ENCODE peak calls at places on chromosomes 1 and 21, in five cellular contexts. W is Peyer's patch, J is H1, D is right lobe of liver, K is uterus. T is an unnamed sample.
A peak's percentile ranks its signal among the peaks of the same experiment; 100 is the strongest.

GRCh38 chr1:25360596-25361581 is 22.8 kb downstream of the TMEM50A start:
- DNase-seq in D (no peak), K (no peak), J (no peak), W (no peak), T (peak; percentile 32)

GRCh38 chr21:44914176-44914874 is 6.4 kb downstream of the ITGB2 start:
- DNase-seq in D (peak; percentile 72), J (no peak), W (peak; percentile 76), K (no peak), T (no peak)

GRCh38 chr1:109482242-109482641 is 1.5 kb upstream of the ATXN7L2 start:
- DNase-seq in D (no peak), J (no peak), K (no peak), W (no peak), T (no peak)

GRCh38 chr1:225919906-225920305 is 4.1 kb downstream of the PYCR2 start:
- DNase-seq in D (peak; percentile 59), J (no peak), K (no peak), W (peak; percentile 35), T (peak; percentile 45)

GRCh38 chr21:35563885-35564451 is 496.4 kb downstream of the SETD4 start:
- DNase-seq in K (peak; percentile 21), J (no peak), W (no peak), D (peak; percentile 27), T (no peak)

GRCh38 chr1:97097404-97097925 is 375.9 kb downstream of the PTBP2 start:
- DNase-seq in W (no peak), K (no peak), J (no peak), D (no peak), T (no peak)

GRCh38 chr1:31064115-31064514 is 1.4 kb downstream of the PUM1 start:
- DNase-seq in J (no peak), K (no peak), W (no peak), D (no peak), T (no peak)

GRCh38 chr1:31154632-31155215 is 85.0 kb downstream of the NKAIN1 start:
- DNase-seq in K (peak; percentile 76), W (peak; percentile 59), J (peak; percentile 46), D (peak; percentile 84), T (peak; percentile 75)

GRCh38 chr21:42931560-42932235 is 6.3 kb upstream of the ERVH48-1 start:
- DNase-seq in J (no peak), K (no peak), W (no peak), D (no peak), T (no peak)

GRCh38 chr1:90349510-90349909 is 354.6 kb downstream of the ZNF326 start:
- DNase-seq in D (no peak), J (no peak), K (no peak), W (no peak), T (no peak)

GRCh38 chr1:214977133-214977532 is 105.4 kb upstream of the KCNK2 start:
- DNase-seq in W (no peak), D (no peak), J (no peak), K (no peak), T (no peak)

GRCh38 chr1:106675558-106675957 is 380.9 kb upstream of the PRMT6 start:
- DNase-seq in D (no peak), K (no peak), W (no peak), J (no peak), T (no peak)

GRCh38 chr1:11761988-11762406 is at the start of gene C1orf167:
- DNase-seq in K (no peak), D (no peak), W (no peak), J (no peak), T (no peak)

GRCh38 chr21:42505090-42505726 is 8.4 kb upstream of the SLC37A1 start:
- DNase-seq in J (no peak), K (no peak), D (no peak), W (peak; percentile 21), T (no peak)

GRCh38 chr1:247337961-247338360 is 6.3 kb upstream of the ZNF496 start:
- DNase-seq in J (no peak), D (no peak), K (peak; percentile 43), W (no peak), T (no peak)

GRCh38 chr1:59473813-59474212 is 176.9 kb downstream of the FGGY start:
- DNase-seq in K (no peak), W (no peak), D (no peak), J (no peak), T (no peak)

GRCh38 chr1:6554031-6554906 is at the start of gene NOL9:
- DNase-seq in K (peak; percentile 96), W (peak; percentile 87), J (peak; percentile 73), D (peak; percentile 94), T (peak; percentile 84)
- TF ChIP-seq POLR2A in K (peak; percentile 17), W (no peak), J (peak; percentile 87), D (peak; percentile 63), T (peak; percentile 56)

DNA sequence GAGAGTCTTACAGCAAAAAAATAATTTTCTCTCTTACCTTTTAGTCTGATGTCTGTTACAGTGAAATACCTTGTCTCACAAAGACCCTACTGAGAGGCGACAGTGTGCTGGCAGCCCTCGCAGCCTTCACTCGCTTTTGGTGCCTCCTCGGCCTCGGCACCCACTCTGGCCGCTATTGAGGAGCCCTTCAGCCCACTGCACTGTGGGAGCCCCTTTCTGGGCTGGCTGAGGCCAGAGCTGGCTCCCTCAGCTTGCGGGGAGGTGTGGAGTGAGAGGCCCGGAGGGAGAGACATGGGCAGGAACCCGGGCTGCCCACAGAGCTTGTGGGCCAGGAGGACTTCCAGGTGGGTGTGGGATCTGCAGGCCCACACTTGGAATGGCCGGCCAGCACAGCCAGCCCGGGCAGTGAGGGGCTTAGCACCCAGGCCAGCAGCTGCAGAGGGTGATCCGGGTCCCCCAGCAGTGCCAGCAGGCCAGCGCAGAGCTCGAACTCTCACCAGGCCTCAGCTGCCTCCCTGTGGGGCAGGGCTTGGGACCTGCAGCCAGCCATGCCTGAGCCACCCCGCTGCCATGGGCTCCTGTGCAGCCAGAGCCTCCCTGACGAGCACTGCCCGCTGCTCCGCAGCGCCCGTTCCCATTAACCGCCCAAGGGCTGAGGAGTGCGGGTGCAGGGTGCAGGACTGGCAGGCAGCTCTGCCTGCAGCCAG is 10.8 kb upstream of the CFHR1 start:
- DNase-seq in K (no peak), D (no peak), W (no peak), J (no peak), T (no peak)
- TF ChIP-seq POLR2A in K (no peak), D (no peak), W (no peak), J (no peak), T (no peak)

GRCh38 chr1:201766117-201766863 is 62.7 kb upstream of the IPO9 start:
- DNase-seq in D (no peak), K (peak; percentile 70), J (no peak), W (no peak), T (peak; percentile 58)
- TF ChIP-seq POLR2A in D (no peak), K (no peak), J (no peak), W (no peak), T (no peak)

GRCh38 chr1:248838357-248839167 is 538 bp downstream of the ZNF672 start:
- DNase-seq in K (peak; percentile 85), J (peak; percentile 90), W (peak; percentile 93), D (peak; percentile 93), T (peak; percentile 65)
- TF ChIP-seq POLR2A in K (peak; percentile 6), J (peak; percentile 85), W (peak; percentile 85), D (peak; percentile 98), T (peak; percentile 83)

GRCh38 chr1:81484284-81484683 is 316.4 kb upstream of the ADGRL2 start:
- DNase-seq in W (no peak), D (no peak), K (no peak), J (no peak), T (no peak)
- TF ChIP-seq POLR2A in W (no peak), D (no peak), K (no peak), J (no peak), T (no peak)

GRCh38 chr1:117210831-117211261 is at the start of gene VTCN1:
- DNase-seq in W (no peak), D (no peak), K (no peak), J (no peak), T (no peak)
- TF ChIP-seq POLR2A in W (no peak), D (no peak), K (no peak), J (no peak), T (no peak)

GRCh38 chr21:37561941-37562919 is 195.7 kb downstream of the DYRK1A start:
- DNase-seq in J (no peak), D (no peak), W (no peak), K (no peak), T (no peak)
- TF ChIP-seq POLR2A in J (no peak), D (no peak), W (no peak), K (no peak), T (no peak)

GRCh38 chr1:145916745-145917144 is 1.8 kb downstream of the PEX11B start:
- DNase-seq in W (no peak), J (no peak), D (no peak), K (no peak), T (no peak)

GRCh38 chr1:145922266-145922665 is 3.7 kb upstream of the PEX11B start:
- DNase-seq in K (no peak), W (no peak), J (no peak), D (no peak), T (no peak)

GRCh38 chr1:145917595-145917994 is 922 bp downstream of the PEX11B start:
- DNase-seq in D (no peak), W (no peak), J (no peak), K (no peak), T (no peak)

GRCh38 chr1:145918144-145918991 is at the start of gene PEX11B:
- DNase-seq in W (peak; percentile 95), K (peak; percentile 89), J (no peak), D (peak; percentile 89), T (peak; percentile 57)

DNA sequence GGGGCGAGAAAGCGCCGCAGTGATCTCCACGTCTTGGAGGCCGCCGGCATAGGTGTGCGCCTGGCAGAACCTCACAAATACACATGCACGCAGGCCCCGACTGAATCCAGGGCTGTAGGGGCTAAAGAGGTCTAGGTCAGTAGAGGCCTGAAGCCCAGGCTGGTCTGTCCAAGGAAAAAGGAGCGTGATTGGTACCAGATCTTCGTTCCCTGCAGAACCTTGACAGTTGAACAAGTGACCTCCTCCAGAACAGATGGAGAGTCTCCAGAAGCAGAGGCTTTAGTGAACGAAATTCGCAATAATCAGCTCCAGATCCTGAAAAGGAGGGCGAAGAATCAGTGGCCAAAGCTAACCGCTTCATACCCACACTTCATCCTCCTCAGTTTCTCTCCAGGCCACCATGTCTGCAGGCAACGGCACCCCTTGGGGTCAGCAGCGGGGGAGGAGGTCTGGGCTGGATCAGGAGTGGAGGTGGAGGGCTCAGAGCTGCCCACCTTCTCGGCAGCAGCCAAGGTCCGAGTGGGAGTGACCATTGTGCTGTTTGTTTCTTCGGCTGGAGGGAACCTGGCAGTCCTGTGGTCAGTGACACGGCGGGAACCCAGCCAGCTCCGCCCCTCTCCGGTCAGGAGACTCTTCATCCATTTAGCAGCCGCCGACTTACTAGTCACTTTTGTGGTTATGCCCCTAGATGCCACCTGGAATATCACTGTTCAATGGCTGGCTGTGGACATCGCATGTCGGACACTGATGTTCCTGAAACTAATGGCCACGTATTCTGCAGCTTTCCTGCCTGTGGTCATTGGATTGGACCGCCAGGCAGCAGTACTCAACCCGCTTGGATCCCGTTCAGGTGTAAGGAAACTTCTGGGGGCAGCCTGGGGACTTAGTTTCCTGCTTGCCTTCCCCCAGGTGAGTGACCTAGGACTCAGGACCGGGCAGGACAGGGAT is 749 bp upstream of the PEX11B start:
- DNase-seq in J (no peak), K (peak; percentile 68), W (peak; percentile 35), D (peak; percentile 84), T (peak; percentile 64)
- TF ChIP-seq POLR2A in J (peak; percentile 26), K (no peak), W (no peak), D (no peak), T (no peak)

T was measured in H54.